ENCODE peak calls at places on chromosome 4, in nine cellular contexts. C is cortex of kidney, E is Peyer's patch, I is ovary, O is lower leg skin, T is non-pigmented ciliary epithelial cell, Y is MCF 10A, Q is GM12864, X is NCI-H1930. Z is an unnamed sample.

GRCh38 chr4:77613267-77613666 is 7.6 kb downstream of the CXCL13 start:
- DNase-seq in O (no peak), T (no peak), C (no peak), Q (no peak), Y (no peak), X (no peak), E (no peak), I (no peak), Z (no peak)

GRCh38 chr4:5371415-5372190 is 320.3 kb downstream of the STK32B start:
- DNase-seq in X (no peak), Q (no peak), Y (peak), C (no peak), O (no peak), T (no peak), I (no peak), E (no peak), Z (no peak)

GRCh38 chr4:84051728-84052127 is 447.4 kb downstream of the NKX6-1 start:
- DNase-seq in C (no peak), O (no peak), I (no peak), Y (no peak), X (peak), E (no peak), T (no peak), Q (no peak), Z (no peak)

GRCh38 chr4:109979932-109980717 is 67.4 kb downstream of the EGF start:
- DNase-seq in O (no peak), Q (no peak), T (peak), I (no peak), X (no peak), E (no peak), C (no peak), Y (no peak), Z (no peak)

GRCh38 chr4:68572653-68573052 is 3.5 kb downstream of the UGT2B17 start:
- DNase-seq in Q (no peak), T (no peak), Y (no peak), E (no peak), C (no peak), I (no peak), X (no peak), O (no peak), Z (no peak)

GRCh38 chr4:113809313-113809712 is 47.8 kb upstream of the CAMK2D start:
- DNase-seq in Q (no peak), E (no peak), C (no peak), I (no peak), T (no peak), X (no peak), O (no peak), Y (peak), Z (no peak)

GRCh38 chr4:6024450-6024960 is 6.3 kb upstream of the C4orf50 start:
- DNase-seq in O (no peak), E (no peak), C (no peak), Y (no peak), X (no peak), Q (no peak), I (no peak), T (no peak), Z (no peak)

GRCh38 chr4:33722254-33722653 is 2522.1 kb downstream of the ARAP2 start:
- DNase-seq in Q (no peak), C (no peak), I (no peak), Y (no peak), X (no peak), E (no peak), T (peak), O (no peak), Z (no peak)

GRCh38 chr4:125313497-125313896 is 1.3 kb upstream of the FAT4 start:
- DNase-seq in I (peak), C (no peak), Y (peak), T (peak), O (no peak), Q (peak), X (peak), E (no peak), Z (no peak)

GRCh38 chr4:74805601-74806000 is 11.3 kb upstream of the BTC start:
- DNase-seq in Q (no peak), T (peak), E (no peak), C (no peak), I (no peak), O (no peak), Y (peak), X (no peak), Z (no peak)

GRCh38 chr4:81319657-81320056 is 104.6 kb upstream of the PRKG2 start:
- DNase-seq in Y (no peak), X (no peak), E (no peak), C (no peak), Q (no peak), T (no peak), O (no peak), I (no peak), Z (no peak)

GRCh38 chr4:52780206-52780605 is 29.0 kb upstream of the ERVMER34-1 start:
- DNase-seq in T (no peak), C (no peak), X (no peak), E (no peak), O (no peak), Q (no peak), Y (peak), I (no peak), Z (no peak)

GRCh38 chr4:164261831-164262230 is 492.1 kb upstream of the SMIM31 start:
- DNase-seq in X (no peak), O (no peak), E (no peak), Q (no peak), I (no peak), T (no peak), Y (no peak), C (no peak), Z (no peak)

GRCh38 chr4:7655549-7656243 is 221.0 kb upstream of the PSAPL1 start:
- DNase-seq in T (no peak), Q (no peak), I (peak), E (no peak), Y (no peak), C (no peak), O (no peak), X (no peak), Z (no peak)

GRCh38 chr4:86279247-86279960 is 80.4 kb downstream of the MAPK10 start:
- DNase-seq in Y (no peak), X (no peak), O (no peak), E (no peak), C (no peak), I (no peak), T (no peak), Q (no peak), Z (no peak)

GRCh38 chr4:77605210-77605902 is at the start of gene CXCL13:
- DNase-seq in Y (no peak), T (no peak), E (no peak), X (no peak), Q (no peak), O (no peak), C (no peak), I (no peak), Z (no peak)

GRCh38 chr4:24032371-24032989 is 142.6 kb upstream of the PPARGC1A start:
- DNase-seq in X (no peak), O (no peak), E (no peak), C (no peak), Y (peak), T (no peak), Q (no peak), I (no peak), Z (peak)

GRCh38 chr4:171130126-171130801 is 682.9 kb upstream of the GALNTL6 start:
- DNase-seq in Q (no peak), O (no peak), X (no peak), Y (peak), E (no peak), T (no peak), I (no peak), C (no peak), Z (no peak)

GRCh38 chr4:16027114-16027513 is 56.7 kb downstream of the PROM1 start:
- DNase-seq in O (no peak), Q (no peak), C (no peak), T (no peak), I (no peak), E (no peak), Y (peak), X (no peak), Z (no peak)

GRCh38 chr4:61924131-61924530 is 724.0 kb downstream of the ADGRL3 start:
- DNase-seq in T (no peak), Q (no peak), E (no peak), I (no peak), O (no peak), X (no peak), C (no peak), Y (no peak), Z (no peak)

GRCh38 chr4:163542275-163542674 is 47.8 kb downstream of the TMA16 start:
- DNase-seq in I (no peak), X (no peak), O (no peak), Y (peak), C (no peak), Q (no peak), E (no peak), T (no peak), Z (no peak)

GRCh38 chr4:174586651-174587050 is 64.4 kb upstream of the HPGD start:
- DNase-seq in C (no peak), O (no peak), T (no peak), E (no peak), Q (no peak), X (no peak), Y (no peak), I (no peak), Z (no peak)

GRCh38 chr4:85940131-85940530 is 419.7 kb downstream of the MAPK10 start:
- DNase-seq in E (no peak), I (no peak), X (no peak), T (no peak), O (no peak), Q (no peak), C (no peak), Y (no peak), Z (no peak)

GRCh38 chr4:104421576-104421975 is 73.1 kb downstream of the CXXC4 start:
- DNase-seq in T (no peak), C (no peak), I (no peak), E (no peak), Q (no peak), X (no peak), O (no peak), Y (no peak), Z (no peak)

GRCh38 chr4:40321671-40322131 is 13.4 kb upstream of the CHRNA9 start:
- DNase-seq in T (no peak), X (no peak), Y (peak), C (no peak), O (no peak), Q (no peak), I (no peak), E (no peak), Z (no peak)

GRCh38 chr4:15986900-15987299 is 23.9 kb upstream of the FGFBP2 start:
- DNase-seq in Q (no peak), E (no peak), X (no peak), C (no peak), Y (no peak), T (no peak), O (no peak), I (no peak), Z (no peak)

GRCh38 chr4:97942951-97943350 is 200.3 kb downstream of the STPG2 start:
- DNase-seq in T (no peak), C (no peak), X (no peak), Y (no peak), Q (no peak), E (no peak), I (no peak), O (no peak), Z (no peak)

GRCh38 chr4:182306792-182307507 is 63.7 kb downstream of the TENM3 start:
- DNase-seq in E (no peak), X (peak), O (no peak), Y (peak), I (no peak), T (no peak), Q (no peak), C (no peak), Z (no peak)

GRCh38 chr4:140757220-140757607 is 1.0 kb upstream of the TBC1D9 start:
- DNase-seq in X (no peak), C (no peak), O (no peak), T (no peak), I (no peak), E (no peak), Q (no peak), Y (no peak), Z (no peak)

GRCh38 chr4:67719953-67720617 is 19.1 kb upstream of the UBA6 start:
- DNase-seq in Q (no peak), Y (no peak), E (no peak), X (no peak), T (no peak), O (no peak), C (no peak), I (no peak), Z (no peak)

GRCh38 chr4:19693949-19694597 is 557.6 kb upstream of the SLIT2 start:
- DNase-seq in Q (no peak), T (no peak), C (no peak), E (no peak), Y (no peak), I (no peak), X (no peak), O (no peak), Z (no peak)

GRCh38 chr4:84499065-84499982 is at the start of gene NKX6-1:
- DNase-seq in Q (no peak), Y (peak), T (peak), O (peak), I (peak), X (peak), E (peak), C (no peak), Z (peak)

GRCh38 chr4:150108693-150109092 is 30.4 kb downstream of the DCLK2 start:
- DNase-seq in I (peak), Q (no peak), O (no peak), E (no peak), X (no peak), C (no peak), T (no peak), Y (no peak), Z (no peak)

GRCh38 chr4:98509641-98510170 is 148.7 kb downstream of the TSPAN5 start:
- DNase-seq in Q (no peak), C (no peak), Y (no peak), O (no peak), X (no peak), T (no peak), E (no peak), I (no peak), Z (no peak)

GRCh38 chr4:186570193-186570996 is 15.0 kb upstream of the MTNR1A start:
- DNase-seq in E (no peak), I (no peak), O (no peak), C (no peak), X (no peak), T (peak), Q (no peak), Y (no peak), Z (peak)

GRCh38 chr4:16608123-16608522 is 290.3 kb downstream of the LDB2 start:
- DNase-seq in Q (no peak), O (no peak), E (no peak), X (no peak), I (no peak), T (no peak), C (no peak), Y (no peak), Z (no peak)

GRCh38 chr4:147741190-147741788 is 9.4 kb downstream of the ARHGAP10 start:
- DNase-seq in Q (no peak), I (no peak), X (no peak), Y (no peak), O (no peak), E (no peak), C (no peak), T (peak), Z (no peak)

GRCh38 chr4:24024597-24024996 is 134.8 kb upstream of the PPARGC1A start:
- DNase-seq in X (no peak), Y (peak), C (no peak), O (no peak), Q (no peak), E (no peak), T (no peak), I (no peak), Z (no peak)

GRCh38 chr4:88230953-88231835 is 53.2 kb downstream of the PPM1K start:
- DNase-seq in T (no peak), Q (no peak), I (peak), O (no peak), E (no peak), C (no peak), X (no peak), Y (no peak), Z (no peak)

Z was measured in stomach.